ENCODE peak calls at places on chromosomes 5 and 9, in eight cellular contexts. X is psoas muscle; C is lower leg skin; O is foreskin fibroblast; W is AG04450; T is sigmoid colon; J is GM12865; V is CD8-positive, alpha-beta T cell. M is an unnamed sample.
A peak's percentile ranks its signal among the peaks of the same experiment; 100 is the strongest.

GRCh38 chr5:54844905-54845566 is 140.4 kb downstream of the ESM1 start:
- DNase-seq in T (no peak), X (no peak), C (no peak), J (peak; percentile 49), W (peak; percentile 41), V (no peak), O (peak; percentile 39), M (no peak)

GRCh38 chr9:120065151-120065550 is 514.8 kb downstream of the CDK5RAP2 start:
- DNase-seq in J (no peak), V (no peak), T (no peak), W (no peak), C (no peak), O (no peak), X (no peak), M (no peak)

GRCh38 chr5:158642852-158643251 is 456.9 kb downstream of the EBF1 start:
- DNase-seq in O (no peak), J (no peak), X (no peak), C (no peak), T (no peak), W (no peak), V (no peak), M (no peak)

GRCh38 chr5:113771483-113771882 is 258.0 kb downstream of the YTHDC2 start:
- DNase-seq in V (no peak), J (peak; percentile 57), X (no peak), C (no peak), O (no peak), W (no peak), T (no peak), M (no peak)

GRCh38 chr5:67058998-67059746 is 137.4 kb downstream of the CD180 start:
- DNase-seq in W (no peak), O (no peak), J (no peak), V (no peak), T (no peak), X (no peak), C (no peak), M (no peak)

GRCh38 chr5:59025734-59026133 is 442.9 kb downstream of the RAB3C start:
- DNase-seq in T (no peak), V (no peak), J (no peak), W (no peak), C (no peak), X (no peak), O (no peak), M (no peak)

GRCh38 chr5:34804913-34805312 is 34.1 kb upstream of the TTC23L start:
- DNase-seq in T (no peak), O (no peak), C (no peak), X (no peak), J (no peak), V (no peak), W (no peak), M (no peak)

GRCh38 chr9:12933957-12934356 is 159.1 kb downstream of the LURAP1L start:
- DNase-seq in T (no peak), W (no peak), J (no peak), X (no peak), O (peak; percentile 74), C (no peak), V (no peak), M (no peak)

GRCh38 chr9:128455849-128456612 is at the start of gene ODF2:
- DNase-seq in J (peak; percentile 97), X (peak; percentile 98), W (peak; percentile 84), V (peak; percentile 99), T (peak; percentile 99), O (peak; percentile 94), C (peak; percentile 100), M (peak; percentile 97)

GRCh38 chr5:160507181-160507811 is 85.6 kb downstream of the PTTG1 start:
- DNase-seq in O (peak; percentile 48), X (no peak), T (no peak), C (no peak), J (peak; percentile 51), V (no peak), W (no peak), M (no peak)

GRCh38 chr9:1505489-1505888 is 455.3 kb downstream of the DMRT2 start:
- DNase-seq in O (no peak), W (no peak), T (no peak), V (no peak), X (no peak), C (no peak), J (peak; percentile 30), M (no peak)

GRCh38 chr5:144032375-144032774 is 138.1 kb downstream of the YIPF5 start:
- DNase-seq in C (no peak), O (no peak), J (no peak), X (peak; percentile 17), T (no peak), V (no peak), W (no peak), M (no peak)

GRCh38 chr5:113463032-113463431 is 25.2 kb downstream of the MCC start:
- DNase-seq in C (no peak), X (no peak), J (no peak), O (no peak), T (no peak), W (no peak), V (no peak), M (no peak)

GRCh38 chr9:7368410-7369292 is 430.9 kb downstream of the DMAC1 start:
- DNase-seq in O (peak; percentile 47), T (no peak), X (no peak), J (no peak), C (no peak), V (no peak), W (peak; percentile 87), M (no peak)

DNA sequence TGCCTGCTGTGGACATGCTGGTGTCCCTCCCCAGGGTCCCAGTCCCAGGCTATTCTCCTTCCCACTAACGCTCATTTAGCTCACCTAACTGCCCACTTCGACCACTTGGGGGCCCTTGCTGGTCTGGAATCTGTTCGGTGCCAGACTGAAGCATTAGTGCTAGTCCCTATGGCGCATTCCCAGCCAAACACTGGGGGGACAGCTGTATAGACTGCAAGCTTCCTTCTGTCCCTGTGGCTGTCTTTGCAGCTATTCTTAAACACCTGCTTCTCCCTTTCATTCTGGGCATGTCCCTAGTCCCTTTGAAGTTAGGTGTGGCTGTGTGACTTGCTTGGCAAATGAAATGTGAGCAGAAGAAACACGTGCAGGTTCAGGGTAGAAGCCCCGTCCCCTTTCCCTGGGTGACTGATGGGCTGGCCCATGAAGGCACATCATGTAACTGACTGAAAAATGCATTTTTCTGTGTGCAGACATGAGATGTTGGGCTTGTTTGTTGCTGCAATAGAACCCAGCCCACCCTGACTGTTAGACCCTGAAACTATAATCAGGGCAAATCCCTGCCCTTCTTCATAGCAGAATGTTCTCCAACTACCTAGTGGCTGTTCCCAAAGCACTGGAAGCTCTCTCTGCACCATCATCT is 134.4 kb downstream of the BARX1 start:
- DNase-seq in O (no peak), V (no peak), J (no peak), W (no peak), C (peak; percentile 67), T (no peak), X (no peak), M (no peak)
- TF ChIP-seq CTCF in O (no peak), V (no peak), J (no peak), W (no peak), C (no peak), T (no peak), X (no peak), M (peak; percentile 5)

GRCh38 chr5:136014976-136015375 is 13.8 kb upstream of the TGFBI start:
- DNase-seq in T (peak; percentile 50), X (no peak), C (peak; percentile 68), J (no peak), W (no peak), O (no peak), V (no peak), M (no peak)

GRCh38 chr5:136018814-136019777 is 9.7 kb upstream of the TGFBI start:
- DNase-seq in X (peak; percentile 29), O (peak; percentile 98), T (peak; percentile 89), J (no peak), V (no peak), W (peak; percentile 97), C (peak; percentile 85), M (no peak)

GRCh38 chr5:136015966-136016365 is 12.8 kb upstream of the TGFBI start:
- DNase-seq in T (no peak), O (no peak), X (no peak), V (no peak), W (no peak), C (no peak), J (no peak), M (no peak)

GRCh38 chr5:136020001-136020382 is 8.8 kb upstream of the TGFBI start:
- DNase-seq in T (peak; percentile 12), X (no peak), C (peak; percentile 37), J (no peak), W (no peak), O (no peak), V (no peak), M (no peak)

DNA sequence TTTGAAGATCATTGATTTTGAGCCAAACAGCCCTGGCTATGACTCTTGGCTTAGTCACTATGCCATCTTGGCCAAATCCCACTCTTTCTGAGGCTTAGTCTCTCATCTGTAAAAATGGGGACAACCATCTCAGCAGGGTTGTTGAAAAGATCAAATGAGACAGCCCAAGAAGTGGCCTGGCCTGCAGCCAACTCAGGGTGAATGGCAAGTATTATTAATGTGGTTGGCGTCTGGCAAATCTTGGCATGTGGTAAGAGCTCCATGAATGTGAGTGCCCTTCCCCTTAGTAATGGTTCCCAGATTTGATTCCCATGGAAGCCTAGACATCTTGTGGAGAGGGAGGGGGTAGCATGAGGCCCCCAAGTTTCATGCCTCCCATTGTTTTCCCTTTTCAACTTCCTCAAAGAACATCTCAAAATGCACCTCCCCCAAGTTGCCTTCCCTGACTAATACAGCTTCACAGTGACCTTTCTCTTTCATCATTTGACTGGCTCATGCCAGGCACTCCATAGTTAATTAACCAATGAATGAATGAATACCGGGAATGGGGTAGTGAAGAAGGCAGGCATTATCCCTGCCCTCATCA is 11.8 kb upstream of the TGFBI start:
- DNase-seq in X (peak; percentile 36), V (no peak), W (no peak), J (no peak), T (peak; percentile 69), C (peak; percentile 84), O (peak; percentile 96), M (no peak)
- TF ChIP-seq CTCF in X (no peak), V (no peak), W (no peak), J (no peak), T (no peak), C (no peak), O (no peak), M (no peak)

DNA sequence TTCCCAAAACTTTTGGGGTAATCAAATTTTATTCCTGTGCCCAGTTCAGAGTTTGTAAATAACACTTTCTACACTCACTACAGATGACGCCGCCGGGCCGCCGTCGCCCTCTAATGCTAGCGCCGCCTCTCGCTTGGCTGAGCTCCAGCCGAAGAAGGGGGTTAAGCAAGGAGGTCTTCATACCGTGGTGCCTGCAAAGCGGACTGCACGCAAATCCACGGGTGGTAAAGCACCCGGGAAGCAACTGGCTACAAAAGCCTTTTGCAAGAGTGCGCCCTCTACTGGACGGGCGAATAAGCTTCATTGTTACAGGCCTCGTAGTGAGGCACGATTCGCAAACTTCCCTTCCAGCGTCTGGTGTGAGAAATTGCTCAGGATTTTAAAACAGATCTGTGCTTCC is 280.4 kb downstream of the MEF2C start:
- DNase-seq in O (no peak), W (no peak), T (no peak), X (no peak), J (peak; percentile 38), C (no peak), V (no peak), M (no peak)
- TF ChIP-seq CTCF in O (no peak), W (no peak), T (no peak), X (no peak), J (peak; percentile 50), C (no peak), V (peak; percentile 33), M (peak; percentile 37)

DNA sequence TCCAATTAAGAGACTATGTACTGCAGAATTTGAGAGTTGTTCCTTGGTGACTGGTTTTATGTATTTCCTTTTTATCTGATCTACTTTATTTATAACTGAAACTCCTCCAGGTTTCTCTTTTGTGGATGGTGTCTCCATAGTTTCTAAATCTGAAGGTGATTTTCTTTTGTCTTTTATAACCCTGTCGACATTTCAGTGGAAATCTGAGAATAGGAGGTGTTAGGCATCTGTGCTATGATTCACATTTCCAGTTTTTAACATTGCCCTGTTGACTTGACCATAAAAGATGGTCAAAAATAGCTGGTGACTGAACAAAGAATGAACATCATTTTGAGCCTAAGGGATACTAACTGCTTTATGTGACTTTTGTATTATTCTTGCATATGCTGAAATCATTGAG is 190.5 kb downstream of the PCSK1 start:
- DNase-seq in C (no peak), X (no peak), V (no peak), J (no peak), W (no peak), O (peak; percentile 28), T (no peak), M (no peak)
- TF ChIP-seq CTCF in C (no peak), X (no peak), V (no peak), J (no peak), W (no peak), O (no peak), T (no peak), M (no peak)

M was measured in D721Med.